ENCODE peak calls at places on chromosomes 12 and 14, in five cellular contexts. R is RPMI7951; J is NCI-H2171; B is left ventricle myocardium superior; Y is stimulated activated CD4-positive, alpha-beta T cell treated with anti-CD3 and anti-CD28 coated beads, Interleukin-12 subunit alpha, Interleukin-12 subunit beta, amount 100 ng/mL, for 24 hours. K is an unnamed sample.

GRCh38 chr12:101039848-101040531 is 170.0 kb downstream of the SLC5A8 start:
- DNase-seq in R (no peak), J (no peak), B (no peak), Y (no peak), K (no peak)

GRCh38 chr14:94936901-94937321 is 167.0 kb upstream of the GSC start:
- DNase-seq in R (no peak), J (no peak), B (peak; percentile 62), Y (no peak), K (no peak)

GRCh38 chr12:52788876-52789636 is 6.9 kb downstream of the KRT3 start:
- DNase-seq in R (no peak), J (no peak), B (no peak), Y (no peak), K (no peak)

GRCh38 chr14:72812292-72812851 is 81.5 kb downstream of the DPF3 start:
- DNase-seq in R (no peak), J (no peak), B (peak; percentile 87), Y (no peak), K (no peak)

GRCh38 chr12:388547-389137 is 478 bp downstream of the KDM5A start:
- DNase-seq in R (peak; percentile 5), J (no peak), B (peak; percentile 49), Y (peak; percentile 9), K (peak; percentile 36)

GRCh38 chr14:69048456-69048855 is 69.4 kb upstream of the ACTN1 start:
- DNase-seq in R (no peak), J (no peak), B (no peak), Y (no peak), K (peak; percentile 39)

GRCh38 chr12:78002878-78003277 is 172.2 kb downstream of the NAV3 start:
- DNase-seq in R (no peak), J (peak; percentile 4), B (no peak), Y (no peak), K (no peak)

GRCh38 chr12:87439990-87440827 is 589.0 kb downstream of the C12orf50 start:
- DNase-seq in R (peak; percentile 88), J (no peak), B (no peak), Y (no peak), K (no peak)

GRCh38 chr14:42222924-42223471 is 616.3 kb downstream of the LRFN5 start:
- DNase-seq in R (peak; percentile 75), J (peak; percentile 95), B (no peak), Y (no peak), K (no peak)

GRCh38 chr12:97801471-97802045 is 339.0 kb downstream of the RMST start:
- DNase-seq in R (no peak), J (no peak), B (no peak), Y (no peak), K (no peak)

GRCh38 chr12:14643247-14643646 is 53.2 kb downstream of the GUCY2C start:
- DNase-seq in R (peak; percentile 61), J (no peak), B (no peak), Y (no peak), K (peak; percentile 91)

GRCh38 chr12:77161944-77162343 is 96.6 kb upstream of the E2F7 start:
- DNase-seq in R (no peak), J (no peak), B (no peak), Y (no peak), K (no peak)

GRCh38 chr12:460301-461230 is 827 bp downstream of the B4GALNT3 start:
- DNase-seq in R (no peak), J (peak; percentile 52), B (peak; percentile 55), Y (peak; percentile 26), K (no peak)

GRCh38 chr12:122871851-122872785 is 23.8 kb downstream of the VPS37B start:
- DNase-seq in R (peak; percentile 95), J (peak; percentile 52), B (peak; percentile 67), Y (peak; percentile 70), K (no peak)

GRCh38 chr12:57896139-57896436 is 45.3 kb upstream of the ATP23 start:
- DNase-seq in R (no peak), J (no peak), B (peak; percentile 38), Y (no peak), K (no peak)

GRCh38 chr14:36181417-36181816 is 4.9 kb upstream of the PTCSC3 start:
- DNase-seq in R (no peak), J (no peak), B (no peak), Y (no peak), K (no peak)

GRCh38 chr12:114605918-114606317 is 78.1 kb downstream of the TBX3 start:
- DNase-seq in R (no peak), J (no peak), B (no peak), Y (no peak), K (no peak)

GRCh38 chr14:75450381-75451276 is 22.8 kb downstream of the JDP2 start:
- DNase-seq in R (peak; percentile 18), J (no peak), B (peak; percentile 75), Y (no peak), K (no peak)

GRCh38 chr14:21913759-21914158 is 240.1 kb upstream of the OR4E1 start:
- DNase-seq in R (peak; percentile 67), J (peak; percentile 82), B (peak; percentile 27), Y (peak; percentile 59), K (peak; percentile 91)

GRCh38 chr14:71243697-71244096 is 336.4 kb downstream of the PCNX1 start:
- DNase-seq in R (no peak), J (no peak), B (no peak), Y (no peak), K (no peak)

GRCh38 chr14:92122351-92122677 is 545 bp downstream of the CPSF2 start:
- DNase-seq in R (peak; percentile 28), J (peak; percentile 23), B (no peak), Y (no peak), K (no peak)

GRCh38 chr12:87784350-87784749 is 244.9 kb downstream of the C12orf50 start:
- DNase-seq in R (peak; percentile 60), J (no peak), B (no peak), Y (no peak), K (no peak)

GRCh38 chr14:99344051-99344450 is 72.1 kb upstream of the BCL11B start:
- DNase-seq in R (no peak), J (no peak), B (no peak), Y (no peak), K (no peak)

GRCh38 chr14:68695326-68695768 is 97.5 kb downstream of the ZFP36L1 start:
- DNase-seq in R (peak; percentile 100), J (no peak), B (no peak), Y (no peak), K (no peak)